ENCODE peak calls at places on chromosomes 2 and 18, in five cellular contexts. A is K562, E is GM12878, W is SK-N-SH, X is HepG2. L is an unnamed sample.

GRCh38 chr2:96952016-96952750 is 34.2 kb downstream of the FAM178B start:
- DNase-seq in A (no peak), E (no peak), W (no peak), X (no peak), L (no peak)

GRCh38 chr2:120239488-120240287 is 13.0 kb upstream of the RALB start:
- DNase-seq in A (peak; percentile 32), E (no peak), W (no peak), X (peak; percentile 37), L (no peak)

GRCh38 chr2:25076749-25077148 is 34.9 kb downstream of the EFR3B start:
- DNase-seq in A (no peak), E (no peak), W (peak; percentile 80), X (no peak), L (no peak)

GRCh38 chr18:34594243-34594642 is 115.9 kb upstream of the DTNA start:
- DNase-seq in A (no peak), E (no peak), W (no peak), X (no peak), L (no peak)

GRCh38 chr2:33372940-33373553 is 103.4 kb upstream of the RASGRP3 start:
- DNase-seq in A (peak; percentile 57), E (peak; percentile 19), W (peak; percentile 49), X (peak; percentile 45), L (no peak)

GRCh38 chr2:224173210-224173609 is 134.1 kb upstream of the SERPINE2 start:
- DNase-seq in A (no peak), E (no peak), W (no peak), X (no peak), L (no peak)

GRCh38 chr2:179987916-179988315 is 19.2 kb downstream of the CWC22 start:
- DNase-seq in A (no peak), E (no peak), W (no peak), X (no peak), L (no peak)

GRCh38 chr18:22841840-22842239 is 91.3 kb upstream of the RBBP8 start:
- DNase-seq in A (no peak), E (no peak), W (no peak), X (no peak), L (no peak)

GRCh38 chr2:237471457-237472186 is 15.4 kb upstream of the MLPH start:
- DNase-seq in A (peak; percentile 45), E (no peak), W (peak; percentile 54), X (peak; percentile 51), L (no peak)

GRCh38 chr2:143284087-143284675 is 155.0 kb downstream of the ARHGAP15 start:
- DNase-seq in A (peak; percentile 9), E (no peak), W (peak; percentile 16), X (peak; percentile 35), L (peak; percentile 52)

DNA sequence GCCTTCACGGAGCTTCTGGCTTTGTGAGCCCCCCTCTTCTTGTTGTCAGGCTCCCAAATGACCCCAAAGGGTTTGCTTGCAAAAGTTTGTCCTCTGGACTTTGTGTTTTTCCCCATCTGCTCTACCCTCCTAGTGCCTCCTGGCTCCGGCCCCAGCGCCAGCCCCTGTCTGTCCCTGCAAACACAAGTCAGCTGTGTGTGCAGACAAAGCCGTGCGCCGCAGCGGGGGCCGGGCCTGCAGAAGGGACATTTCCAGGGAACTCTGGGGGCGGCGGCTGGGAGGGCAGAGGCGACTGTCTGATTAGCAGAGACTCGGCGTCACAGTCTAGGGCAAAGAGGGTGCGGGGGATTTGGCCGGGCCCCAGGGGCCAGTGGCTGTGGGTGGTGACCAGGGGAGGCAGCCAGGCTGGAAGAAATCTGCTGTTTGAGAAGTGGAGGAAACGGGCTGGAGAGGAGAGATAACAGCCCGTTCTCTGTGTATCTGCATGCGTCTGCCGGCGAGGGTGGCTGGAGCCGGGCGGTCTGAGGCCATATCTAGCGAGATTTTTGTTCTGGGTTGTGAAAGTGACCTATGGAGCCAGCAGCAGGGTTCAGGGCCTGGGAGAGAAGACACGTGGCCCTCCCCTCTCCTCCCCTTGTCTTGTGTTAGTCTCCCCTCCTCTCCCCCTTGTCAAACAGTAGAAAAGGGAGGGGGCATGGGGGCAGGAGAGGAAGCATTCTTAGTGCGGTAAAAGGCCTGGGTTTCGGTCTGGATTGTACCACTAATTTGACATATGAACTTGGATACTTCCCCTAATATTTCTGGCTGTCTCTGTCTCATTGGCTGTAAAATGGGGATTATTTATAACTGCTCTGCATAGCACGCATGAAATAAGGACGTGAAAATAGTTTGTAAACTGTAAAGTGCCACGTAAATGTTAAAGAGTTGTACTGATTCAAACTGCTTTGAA is 169.4 kb downstream of the SMAD7 start:
- DNase-seq in A (peak; percentile 89), E (no peak), W (peak; percentile 91), X (peak; percentile 92), L (peak; percentile 42)
- H3K4me3 ChIP-seq in A (no peak overlapping the region), E (no peak overlapping the region), W (no peak overlapping the region), X (peak overlapping the region; percentile 71), L (no peak overlapping the region)

GRCh38 chr2:218125626-218126080 is at the start of gene CXCR2:
- DNase-seq in A (no peak), E (no peak), W (no peak), X (no peak), L (peak; percentile 93)
- TF ChIP-seq REST in A (no peak), E (no peak), W (no peak), X (no peak), L (peak; percentile 54)

GRCh38 chr18:75477913-75478312 is 50.4 kb upstream of the SMIM21 start:
- DNase-seq in A (no peak), E (no peak), W (no peak), X (no peak), L (peak; percentile 84)
- TF ChIP-seq GABPA in A (no peak), E (no peak), W (no peak), X (no peak), L (no peak)

GRCh38 chr2:854460-854859 is 96.2 kb upstream of the SNTG2 start:
- DNase-seq in A (peak; percentile 54), E (no peak), W (no peak), X (peak; percentile 34), L (no peak)
- H3K4me3 ChIP-seq in A (no peak overlapping the region), E (no peak overlapping the region), W (no peak overlapping the region), X (no peak overlapping the region), L (no peak overlapping the region)

DNA sequence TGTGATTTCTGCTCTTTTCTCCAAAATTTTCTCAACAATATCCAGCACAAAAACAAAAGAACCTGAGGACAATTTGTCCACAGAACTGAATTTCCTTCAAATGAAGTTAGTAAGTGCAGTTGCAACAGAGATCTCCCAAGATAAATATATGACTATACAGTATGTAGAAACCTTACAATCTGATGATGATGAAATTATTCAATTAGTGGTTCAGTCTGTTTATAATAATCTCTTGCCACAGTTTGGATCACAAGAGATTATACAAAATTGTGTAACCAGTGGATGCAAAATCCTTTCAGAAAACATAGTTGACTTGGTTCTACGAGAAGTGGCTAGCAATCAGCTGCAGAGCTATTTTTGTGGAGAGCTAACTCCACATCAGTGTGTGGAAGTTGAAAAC is 68.7 kb downstream of the FSIP2 start:
- DNase-seq in A (no peak), E (no peak), W (no peak), X (no peak), L (no peak)
- TF ChIP-seq REST in A (no peak), E (no peak), W (no peak), X (no peak), L (no peak)

DNA sequence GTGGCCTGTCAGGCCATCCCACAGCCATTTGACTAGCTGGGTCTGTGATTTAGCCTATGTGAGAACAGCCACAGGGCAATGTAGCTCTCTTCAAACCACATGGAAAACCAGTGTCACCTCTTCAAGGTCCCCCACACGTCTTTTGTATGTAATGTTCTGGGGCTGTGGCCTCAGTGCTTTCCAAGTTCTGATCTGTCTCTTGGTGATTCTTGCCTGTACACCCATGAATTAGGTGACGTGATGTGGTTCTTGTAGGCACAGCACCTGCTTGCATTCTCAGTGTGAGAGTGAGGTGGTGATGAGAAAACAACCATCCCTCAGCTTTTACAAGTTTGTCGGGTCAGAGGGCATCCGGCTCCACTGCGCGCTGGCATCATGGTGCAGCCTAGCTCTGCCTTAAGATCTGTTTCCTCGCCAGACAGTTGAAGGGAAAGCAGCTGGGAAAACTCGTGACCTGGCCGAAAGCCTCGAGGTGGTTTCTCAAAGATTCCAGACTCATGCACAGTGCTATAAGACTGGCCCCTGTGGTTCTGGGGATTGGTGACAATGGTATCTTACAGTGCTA is 125.8 kb downstream of the TANC1 start:
- DNase-seq in A (no peak), E (no peak), W (no peak), X (no peak), L (no peak)
- TF ChIP-seq GABPA in A (no peak), E (no peak), W (no peak), X (no peak), L (no peak)

GRCh38 chr2:8570637-8571036 is 111.2 kb upstream of the ID2 start:
- DNase-seq in A (no peak), E (no peak), W (no peak), X (no peak), L (no peak)
- H3K4me3 ChIP-seq in A (no peak overlapping the region), E (no peak overlapping the region), W (no peak overlapping the region), X (no peak overlapping the region), L (no peak overlapping the region)

GRCh38 chr2:54556659-54557121 is 100.6 kb downstream of the SPTBN1 start:
- DNase-seq in A (no peak), E (no peak), W (no peak), X (no peak), L (no peak)
- TF ChIP-seq REST in A (no peak), E (no peak), W (no peak), X (no peak), L (no peak)

L was measured in HL-60.